ENCODE peak calls at places on chromosomes 12 and 14, in four cellular contexts. J is GM12878, I is HepG2, X is K562. F is an unnamed sample.

GRCh38 chr12:49109631-49110172 is 945 bp downstream of the LMBR1L start:
- DNase-seq in X (no peak), J (no peak), I (no peak), F (no peak)

GRCh38 chr12:55652352-55652751 is 15.7 kb downstream of the OR10P1 start:
- DNase-seq in X (no peak), I (no peak), J (no peak), F (no peak)

GRCh38 chr14:77122555-77123125 is 19.0 kb downstream of the ZDHHC22 start:
- DNase-seq in I (no peak), J (no peak), X (no peak), F (no peak)

GRCh38 chr12:121724930-121725329 is 12.4 kb downstream of the TMEM120B start:
- DNase-seq in J (no peak), X (no peak), I (no peak), F (no peak)

GRCh38 chr14:88166616-88167015 is 156.5 kb downstream of the KCNK10 start:
- DNase-seq in I (no peak), X (no peak), J (no peak), F (peak)

GRCh38 chr12:125172231-125172850 is 107.1 kb downstream of the AACS start:
- DNase-seq in X (no peak), J (no peak), I (no peak), F (no peak)

GRCh38 chr12:53739285-53740129 is 12.3 kb upstream of the CALCOCO1 start:
- DNase-seq in I (no peak), X (no peak), J (no peak), F (no peak)

GRCh38 chr14:67815573-67816235 is 686 bp downstream of the ZFYVE26 start:
- DNase-seq in X (peak), J (no peak), I (no peak), F (no peak)

GRCh38 chr12:75592086-75592485 is 80.7 kb upstream of the KRR1 start:
- DNase-seq in J (no peak), I (no peak), X (no peak), F (no peak)

GRCh38 chr14:61296707-61297502 is 15.8 kb upstream of the TMEM30B start:
- DNase-seq in J (peak), X (peak), I (peak), F (peak)

GRCh38 chr12:73124480-73124879 is 852.3 kb downstream of the TRHDE start:
- DNase-seq in J (no peak), I (no peak), X (no peak), F (no peak)

GRCh38 chr14:67456732-67457131 is 31.8 kb downstream of the TMEM229B start:
- DNase-seq in X (no peak), J (no peak), I (no peak), F (no peak)

GRCh38 chr14:73758392-73759182 is 44.4 kb upstream of the PNMA1 start:
- DNase-seq in X (peak), J (no peak), I (peak), F (peak)

GRCh38 chr12:54390668-54391551 is 6.4 kb upstream of the ZNF385A start:
- DNase-seq in J (no peak), I (no peak), X (peak), F (peak)

GRCh38 chr14:53808042-53808441 is 148.6 kb downstream of the BMP4 start:
- DNase-seq in X (no peak), J (no peak), I (no peak), F (no peak)

GRCh38 chr12:113689047-113689610 is 217.5 kb upstream of the LHX5 start:
- DNase-seq in X (no peak), I (no peak), J (no peak), F (no peak)

GRCh38 chr12:123200414-123200813 is 32.5 kb downstream of the MPHOSPH9 start:
- DNase-seq in X (no peak), I (no peak), J (no peak), F (no peak)

GRCh38 chr12:108831309-108831991 is 25.9 kb downstream of the SSH1 start:
- DNase-seq in X (no peak), I (no peak), J (peak), F (no peak)

GRCh38 chr14:90720832-90721231 is 95.4 kb downstream of the TTC7B start:
- DNase-seq in X (no peak), I (no peak), J (no peak), F (no peak)

GRCh38 chr12:122099280-122099749 is 20.8 kb downstream of the MLXIP start:
- DNase-seq in I (no peak), X (no peak), J (no peak), F (no peak)

GRCh38 chr12:77925536-77926108 is 94.9 kb downstream of the NAV3 start:
- DNase-seq in J (peak), I (peak), X (peak), F (peak)

GRCh38 chr14:104227806-104228205 is 89.4 kb downstream of the KIF26A start:
- DNase-seq in I (no peak), J (no peak), X (no peak), F (no peak)

GRCh38 chr14:51261151-51261550 is 21.1 kb downstream of the TMX1 start:
- DNase-seq in J (no peak), I (no peak), X (no peak), F (no peak)

GRCh38 chr14:29630566-29631160 is 297.0 kb downstream of the PRKD1 start:
- DNase-seq in J (no peak), I (no peak), X (no peak), F (no peak)

GRCh38 chr14:32244404-32244803 is 41.3 kb upstream of the RNU6-8 start:
- DNase-seq in I (peak), J (no peak), X (no peak), F (peak)

GRCh38 chr14:63922696-63923421 is 70.1 kb downstream of the SYNE2 start:
- DNase-seq in I (peak), J (no peak), X (no peak), F (peak)

GRCh38 chr12:100163416-100164152 is 20.9 kb upstream of the BLTP3B start:
- DNase-seq in I (no peak), J (no peak), X (peak), F (peak)

GRCh38 chr14:50957296-50957695 is 13.0 kb upstream of the PYGL start:
- DNase-seq in J (no peak), I (no peak), X (no peak), F (peak)

DNA sequence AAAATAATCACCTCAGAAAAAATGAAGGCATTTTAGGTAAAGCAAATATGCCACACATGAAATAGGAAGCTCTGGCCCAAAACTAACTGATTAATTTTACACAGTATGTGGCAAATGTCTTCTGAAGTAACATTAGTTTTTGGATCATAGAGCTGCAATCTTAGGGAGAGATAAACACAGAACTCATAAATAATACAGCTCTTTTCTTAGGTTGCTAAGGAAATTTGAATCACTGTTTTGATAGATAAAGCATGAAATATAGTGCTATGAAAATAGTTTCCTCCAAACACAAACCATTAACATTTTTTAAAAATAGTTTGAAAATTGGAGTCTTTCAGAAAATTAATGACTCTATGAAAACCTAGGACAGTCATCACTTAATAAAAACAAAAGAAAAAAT is 15.0 kb downstream of the RASSF9 start:
- DNase-seq in J (no peak), X (no peak), I (no peak), F (no peak)
- TF ChIP-seq CEBPB in J (no peak), X (no peak), I (no peak), F (no peak)

GRCh38 chr12:94073441-94074051 is 74.8 kb upstream of the PLXNC1 start:
- DNase-seq in J (no peak), X (no peak), I (no peak), F (no peak)
- TF ChIP-seq MYC in J (no peak), X (no peak), I (no peak), F (no peak)

GRCh38 chr12:93569656-93570551 is 2.6 kb upstream of the SOCS2 start:
- DNase-seq in J (no peak), I (peak), X (peak), F (peak)
- TF ChIP-seq CEBPB in J (no peak), I (peak), X (peak), F (peak)

GRCh38 chr12:95481072-95481471 is 7.1 kb downstream of the METAP2 start:
- DNase-seq in J (no peak), X (no peak), I (no peak), F (no peak)
- TF ChIP-seq MYC in J (no peak), X (no peak), I (no peak), F (no peak)

GRCh38 chr14:95318870-95319311 is 817 bp downstream of the CLMN start:
- DNase-seq in I (no peak), X (no peak), J (no peak), F (no peak)
- TF ChIP-seq CEBPB in I (no peak), X (no peak), J (no peak), F (no peak)